ENCODE peak calls at places on chromosomes 1 and 21, in five cellular contexts. One of them, this sample, is unnamed.
A peak's percentile ranks its signal among the peaks of the same experiment; 100 is the strongest.

GRCh38 chr1:200075938-200076546 is 48.5 kb downstream of the NR5A2 start:
- ATAC-seq in mucosa of descending colon: peak; percentile 69
- ATAC-seq in effector memory CD8-positive, alpha-beta T cell: no peak
- ATAC-seq in stimulated activated naive CD8-positive, alpha-beta T cell treated with anti-CD3 and anti-CD28 coated beads, Interleukin-15, Interleukin-2, amounts not matched to agents 100 U/mL and 50 U/mL, for 24 hours: no peak
- ATAC-seq in left ventricle myocardium superior: peak; percentile 82
- ATAC-seq in this sample: peak; percentile 42

GRCh38 chr1:11690669-11691301 is 725 bp upstream of the DRAXIN start:
- ATAC-seq in stimulated activated naive CD8-positive, alpha-beta T cell treated with anti-CD3 and anti-CD28 coated beads, Interleukin-15, Interleukin-2, amounts not matched to agents 100 U/mL and 50 U/mL, for 24 hours: no peak
- ATAC-seq in left ventricle myocardium superior: no peak
- ATAC-seq in effector memory CD8-positive, alpha-beta T cell: no peak
- ATAC-seq in mucosa of descending colon: peak; percentile 58
- ATAC-seq in this sample: peak; percentile 26

GRCh38 chr1:245715970-245716369 is 561.2 kb downstream of the KIF26B start:
- ATAC-seq in left ventricle myocardium superior: no peak
- ATAC-seq in stimulated activated naive CD8-positive, alpha-beta T cell treated with anti-CD3 and anti-CD28 coated beads, Interleukin-15, Interleukin-2, amounts not matched to agents 100 U/mL and 50 U/mL, for 24 hours: no peak
- ATAC-seq in mucosa of descending colon: no peak
- ATAC-seq in effector memory CD8-positive, alpha-beta T cell: no peak
- ATAC-seq in this sample: peak; percentile 55

GRCh38 chr1:231385118-231385748 is 36.9 kb downstream of the EGLN1 start:
- ATAC-seq in mucosa of descending colon: peak; percentile 25
- ATAC-seq in effector memory CD8-positive, alpha-beta T cell: no peak
- ATAC-seq in stimulated activated naive CD8-positive, alpha-beta T cell treated with anti-CD3 and anti-CD28 coated beads, Interleukin-15, Interleukin-2, amounts not matched to agents 100 U/mL and 50 U/mL, for 24 hours: no peak
- ATAC-seq in left ventricle myocardium superior: no peak
- ATAC-seq in this sample: peak; percentile 75

GRCh38 chr1:239218296-239218695 is 168.1 kb upstream of the CHRM3 start:
- ATAC-seq in mucosa of descending colon: no peak
- ATAC-seq in stimulated activated naive CD8-positive, alpha-beta T cell treated with anti-CD3 and anti-CD28 coated beads, Interleukin-15, Interleukin-2, amounts not matched to agents 100 U/mL and 50 U/mL, for 24 hours: no peak
- ATAC-seq in left ventricle myocardium superior: no peak
- ATAC-seq in effector memory CD8-positive, alpha-beta T cell: no peak
- ATAC-seq in this sample: no peak

GRCh38 chr1:77687519-77687906 is 5.1 kb upstream of the ZZZ3 start:
- ATAC-seq in mucosa of descending colon: no peak
- ATAC-seq in stimulated activated naive CD8-positive, alpha-beta T cell treated with anti-CD3 and anti-CD28 coated beads, Interleukin-15, Interleukin-2, amounts not matched to agents 100 U/mL and 50 U/mL, for 24 hours: no peak
- ATAC-seq in left ventricle myocardium superior: no peak
- ATAC-seq in effector memory CD8-positive, alpha-beta T cell: no peak
- ATAC-seq in this sample: no peak

GRCh38 chr1:98374098-98374497 is 287.4 kb upstream of the SNX7 start:
- ATAC-seq in left ventricle myocardium superior: no peak
- ATAC-seq in effector memory CD8-positive, alpha-beta T cell: no peak
- ATAC-seq in stimulated activated naive CD8-positive, alpha-beta T cell treated with anti-CD3 and anti-CD28 coated beads, Interleukin-15, Interleukin-2, amounts not matched to agents 100 U/mL and 50 U/mL, for 24 hours: no peak
- ATAC-seq in mucosa of descending colon: no peak
- ATAC-seq in this sample: no peak

GRCh38 chr21:39319251-39319756 is 5.9 kb upstream of the BRWD1 start:
- ATAC-seq in mucosa of descending colon: no peak
- ATAC-seq in left ventricle myocardium superior: peak; percentile 81
- ATAC-seq in stimulated activated naive CD8-positive, alpha-beta T cell treated with anti-CD3 and anti-CD28 coated beads, Interleukin-15, Interleukin-2, amounts not matched to agents 100 U/mL and 50 U/mL, for 24 hours: no peak
- ATAC-seq in effector memory CD8-positive, alpha-beta T cell: no peak
- ATAC-seq in this sample: no peak

GRCh38 chr1:185534806-185535205 is 199.4 kb upstream of the HMCN1 start:
- ATAC-seq in left ventricle myocardium superior: peak; percentile 57
- ATAC-seq in stimulated activated naive CD8-positive, alpha-beta T cell treated with anti-CD3 and anti-CD28 coated beads, Interleukin-15, Interleukin-2, amounts not matched to agents 100 U/mL and 50 U/mL, for 24 hours: no peak
- ATAC-seq in effector memory CD8-positive, alpha-beta T cell: no peak
- ATAC-seq in mucosa of descending colon: peak; percentile 88
- ATAC-seq in this sample: no peak

GRCh38 chr1:41925712-41926111 is 7.0 kb upstream of the HIVEP3 start:
- ATAC-seq in effector memory CD8-positive, alpha-beta T cell: no peak
- ATAC-seq in left ventricle myocardium superior: no peak
- ATAC-seq in stimulated activated naive CD8-positive, alpha-beta T cell treated with anti-CD3 and anti-CD28 coated beads, Interleukin-15, Interleukin-2, amounts not matched to agents 100 U/mL and 50 U/mL, for 24 hours: no peak
- ATAC-seq in mucosa of descending colon: peak; percentile 71
- ATAC-seq in this sample: peak; percentile 72

GRCh38 chr1:168628807-168629206 is 52.4 kb downstream of the XCL1 start:
- ATAC-seq in stimulated activated naive CD8-positive, alpha-beta T cell treated with anti-CD3 and anti-CD28 coated beads, Interleukin-15, Interleukin-2, amounts not matched to agents 100 U/mL and 50 U/mL, for 24 hours: peak; percentile 99
- ATAC-seq in left ventricle myocardium superior: no peak
- ATAC-seq in mucosa of descending colon: no peak
- ATAC-seq in effector memory CD8-positive, alpha-beta T cell: no peak
- ATAC-seq in this sample: peak; percentile 98

GRCh38 chr1:231869364-231869763 is 242.8 kb downstream of the DISC1 start:
- ATAC-seq in stimulated activated naive CD8-positive, alpha-beta T cell treated with anti-CD3 and anti-CD28 coated beads, Interleukin-15, Interleukin-2, amounts not matched to agents 100 U/mL and 50 U/mL, for 24 hours: no peak
- ATAC-seq in left ventricle myocardium superior: peak; percentile 31
- ATAC-seq in mucosa of descending colon: peak; percentile 27
- ATAC-seq in effector memory CD8-positive, alpha-beta T cell: peak; percentile 39
- ATAC-seq in this sample: no peak

GRCh38 chr21:40166291-40166843 is 299.1 kb downstream of the PCP4 start:
- ATAC-seq in mucosa of descending colon: no peak
- ATAC-seq in stimulated activated naive CD8-positive, alpha-beta T cell treated with anti-CD3 and anti-CD28 coated beads, Interleukin-15, Interleukin-2, amounts not matched to agents 100 U/mL and 50 U/mL, for 24 hours: no peak
- ATAC-seq in left ventricle myocardium superior: no peak
- ATAC-seq in effector memory CD8-positive, alpha-beta T cell: no peak
- ATAC-seq in this sample: no peak

GRCh38 chr1:198610362-198610761 is 28.5 kb upstream of the PTPRC start:
- ATAC-seq in mucosa of descending colon: no peak
- ATAC-seq in left ventricle myocardium superior: no peak
- ATAC-seq in effector memory CD8-positive, alpha-beta T cell: no peak
- ATAC-seq in stimulated activated naive CD8-positive, alpha-beta T cell treated with anti-CD3 and anti-CD28 coated beads, Interleukin-15, Interleukin-2, amounts not matched to agents 100 U/mL and 50 U/mL, for 24 hours: no peak
- ATAC-seq in this sample: no peak

GRCh38 chr1:16165548-16165947 is 9.7 kb upstream of the EPHA2 start:
- ATAC-seq in stimulated activated naive CD8-positive, alpha-beta T cell treated with anti-CD3 and anti-CD28 coated beads, Interleukin-15, Interleukin-2, amounts not matched to agents 100 U/mL and 50 U/mL, for 24 hours: no peak
- ATAC-seq in effector memory CD8-positive, alpha-beta T cell: no peak
- ATAC-seq in mucosa of descending colon: peak; percentile 60
- ATAC-seq in left ventricle myocardium superior: peak; percentile 12
- ATAC-seq in this sample: no peak

GRCh38 chr1:224513383-224513782 is 78.8 kb upstream of the WDR26 start:
- ATAC-seq in left ventricle myocardium superior: no peak
- ATAC-seq in effector memory CD8-positive, alpha-beta T cell: no peak
- ATAC-seq in stimulated activated naive CD8-positive, alpha-beta T cell treated with anti-CD3 and anti-CD28 coated beads, Interleukin-15, Interleukin-2, amounts not matched to agents 100 U/mL and 50 U/mL, for 24 hours: no peak
- ATAC-seq in mucosa of descending colon: no peak
- ATAC-seq in this sample: no peak

GRCh38 chr21:41130883-41131282 is 37.1 kb upstream of the BACE2 start:
- ATAC-seq in effector memory CD8-positive, alpha-beta T cell: no peak
- ATAC-seq in mucosa of descending colon: peak; percentile 51
- ATAC-seq in stimulated activated naive CD8-positive, alpha-beta T cell treated with anti-CD3 and anti-CD28 coated beads, Interleukin-15, Interleukin-2, amounts not matched to agents 100 U/mL and 50 U/mL, for 24 hours: no peak
- ATAC-seq in left ventricle myocardium superior: no peak
- ATAC-seq in this sample: peak; percentile 17

GRCh38 chr1:9960705-9961562 is 17.7 kb downstream of the NMNAT1 start:
- ATAC-seq in left ventricle myocardium superior: no peak
- ATAC-seq in stimulated activated naive CD8-positive, alpha-beta T cell treated with anti-CD3 and anti-CD28 coated beads, Interleukin-15, Interleukin-2, amounts not matched to agents 100 U/mL and 50 U/mL, for 24 hours: no peak
- ATAC-seq in effector memory CD8-positive, alpha-beta T cell: no peak
- ATAC-seq in mucosa of descending colon: peak; percentile 32
- ATAC-seq in this sample: no peak

GRCh38 chr1:29798699-29799566 is 562.6 kb downstream of the PTPRU start:
- ATAC-seq in stimulated activated naive CD8-positive, alpha-beta T cell treated with anti-CD3 and anti-CD28 coated beads, Interleukin-15, Interleukin-2, amounts not matched to agents 100 U/mL and 50 U/mL, for 24 hours: no peak
- ATAC-seq in mucosa of descending colon: no peak
- ATAC-seq in left ventricle myocardium superior: no peak
- ATAC-seq in effector memory CD8-positive, alpha-beta T cell: no peak
- ATAC-seq in this sample: peak; percentile 78

GRCh38 chr1:84972377-84972987 is 24.4 kb downstream of the MCOLN2 start:
- ATAC-seq in effector memory CD8-positive, alpha-beta T cell: peak; percentile 59
- ATAC-seq in stimulated activated naive CD8-positive, alpha-beta T cell treated with anti-CD3 and anti-CD28 coated beads, Interleukin-15, Interleukin-2, amounts not matched to agents 100 U/mL and 50 U/mL, for 24 hours: no peak
- ATAC-seq in left ventricle myocardium superior: no peak
- ATAC-seq in mucosa of descending colon: peak; percentile 40
- ATAC-seq in this sample: no peak

GRCh38 chr1:92749024-92749634 is 35.8 kb downstream of the EVI5 start:
- ATAC-seq in stimulated activated naive CD8-positive, alpha-beta T cell treated with anti-CD3 and anti-CD28 coated beads, Interleukin-15, Interleukin-2, amounts not matched to agents 100 U/mL and 50 U/mL, for 24 hours: peak; percentile 69
- ATAC-seq in left ventricle myocardium superior: peak; percentile 62
- ATAC-seq in effector memory CD8-positive, alpha-beta T cell: peak; percentile 66
- ATAC-seq in mucosa of descending colon: peak; percentile 96
- ATAC-seq in this sample: peak; percentile 67

GRCh38 chr1:43531453-43531905 is 796 bp downstream of the PTPRF start:
- ATAC-seq in stimulated activated naive CD8-positive, alpha-beta T cell treated with anti-CD3 and anti-CD28 coated beads, Interleukin-15, Interleukin-2, amounts not matched to agents 100 U/mL and 50 U/mL, for 24 hours: no peak
- ATAC-seq in effector memory CD8-positive, alpha-beta T cell: peak; percentile 41
- ATAC-seq in mucosa of descending colon: peak; percentile 47
- ATAC-seq in left ventricle myocardium superior: peak; percentile 9
- ATAC-seq in this sample: peak; percentile 13

GRCh38 chr1:59173721-59174120 is 123.2 kb upstream of the FGGY start:
- ATAC-seq in effector memory CD8-positive, alpha-beta T cell: no peak
- ATAC-seq in left ventricle myocardium superior: no peak
- ATAC-seq in mucosa of descending colon: no peak
- ATAC-seq in stimulated activated naive CD8-positive, alpha-beta T cell treated with anti-CD3 and anti-CD28 coated beads, Interleukin-15, Interleukin-2, amounts not matched to agents 100 U/mL and 50 U/mL, for 24 hours: no peak
- ATAC-seq in this sample: no peak

GRCh38 chr1:113126207-113126606 is 53.2 kb downstream of the LRIG2 start:
- ATAC-seq in mucosa of descending colon: no peak
- ATAC-seq in left ventricle myocardium superior: no peak
- ATAC-seq in stimulated activated naive CD8-positive, alpha-beta T cell treated with anti-CD3 and anti-CD28 coated beads, Interleukin-15, Interleukin-2, amounts not matched to agents 100 U/mL and 50 U/mL, for 24 hours: no peak
- ATAC-seq in effector memory CD8-positive, alpha-beta T cell: no peak
- ATAC-seq in this sample: no peak

GRCh38 chr1:230825061-230825803 is 43.1 kb downstream of the C1orf198 start:
- ATAC-seq in left ventricle myocardium superior: peak; percentile 71
- ATAC-seq in effector memory CD8-positive, alpha-beta T cell: no peak
- ATAC-seq in stimulated activated naive CD8-positive, alpha-beta T cell treated with anti-CD3 and anti-CD28 coated beads, Interleukin-15, Interleukin-2, amounts not matched to agents 100 U/mL and 50 U/mL, for 24 hours: no peak
- ATAC-seq in mucosa of descending colon: peak; percentile 73
- ATAC-seq in this sample: peak; percentile 52

GRCh38 chr1:57719274-57719673 is 295.4 kb upstream of the DAB1 start:
- ATAC-seq in stimulated activated naive CD8-positive, alpha-beta T cell treated with anti-CD3 and anti-CD28 coated beads, Interleukin-15, Interleukin-2, amounts not matched to agents 100 U/mL and 50 U/mL, for 24 hours: no peak
- ATAC-seq in left ventricle myocardium superior: no peak
- ATAC-seq in effector memory CD8-positive, alpha-beta T cell: no peak
- ATAC-seq in mucosa of descending colon: no peak
- ATAC-seq in this sample: no peak

GRCh38 chr1:85584923-85585322 is 4.4 kb downstream of the CCN1 start:
- ATAC-seq in left ventricle myocardium superior: no peak
- ATAC-seq in stimulated activated naive CD8-positive, alpha-beta T cell treated with anti-CD3 and anti-CD28 coated beads, Interleukin-15, Interleukin-2, amounts not matched to agents 100 U/mL and 50 U/mL, for 24 hours: no peak
- ATAC-seq in effector memory CD8-positive, alpha-beta T cell: no peak
- ATAC-seq in mucosa of descending colon: no peak
- ATAC-seq in this sample: no peak

GRCh38 chr1:28078262-28078661 is 10.1 kb downstream of the EYA3 start:
- ATAC-seq in effector memory CD8-positive, alpha-beta T cell: no peak
- ATAC-seq in stimulated activated naive CD8-positive, alpha-beta T cell treated with anti-CD3 and anti-CD28 coated beads, Interleukin-15, Interleukin-2, amounts not matched to agents 100 U/mL and 50 U/mL, for 24 hours: no peak
- ATAC-seq in mucosa of descending colon: no peak
- ATAC-seq in left ventricle myocardium superior: peak; percentile 69
- ATAC-seq in this sample: no peak